ENCODE peak calls at places on chromosomes 5 and 9, in nine cellular contexts. One of them, this sample, is unnamed.

GRCh38 chr5:153543288-153543687 is 52.8 kb downstream of the GRIA1 start:
- DNase-seq in mesothelial cell of epicardium: no peak
- DNase-seq in left cardiac atrium: no peak
- DNase-seq in HT1080: peak
- DNase-seq in hippocampal formation: no peak
- DNase-seq in activated CD8-positive, alpha-beta memory T cell treated with anti-CD3 and anti-CD28 coated beads for 4 hours: no peak
- DNase-seq in fibroblast of the conjunctiva: no peak
- DNase-seq in activated T-helper 1 cell treated with anti-CD3 and anti-CD28 coated beads, Interleukin-2, amount 50 U/mL, for 16 hours: no peak
- DNase-seq in stimulated activated CD4-positive, alpha-beta T cell treated with anti-CD3 and anti-CD28 coated beads, Interleukin-12 subunit alpha, Interleukin-12 subunit beta, amount 100 ng/mL, for 48 hours: no peak
- DNase-seq in this sample: no peak

GRCh38 chr5:152505442-152506042 is 100.5 kb upstream of the NMUR2 start:
- DNase-seq in hippocampal formation: peak
- DNase-seq in mesothelial cell of epicardium: peak
- DNase-seq in stimulated activated CD4-positive, alpha-beta T cell treated with anti-CD3 and anti-CD28 coated beads, Interleukin-12 subunit alpha, Interleukin-12 subunit beta, amount 100 ng/mL, for 48 hours: peak
- DNase-seq in HT1080: peak
- DNase-seq in left cardiac atrium: peak
- DNase-seq in activated CD8-positive, alpha-beta memory T cell treated with anti-CD3 and anti-CD28 coated beads for 4 hours: no peak
- DNase-seq in activated T-helper 1 cell treated with anti-CD3 and anti-CD28 coated beads, Interleukin-2, amount 50 U/mL, for 16 hours: no peak
- DNase-seq in fibroblast of the conjunctiva: peak
- DNase-seq in this sample: peak

GRCh38 chr5:134437340-134438267 is 25.9 kb upstream of the CDKN2AIPNL start:
- DNase-seq in stimulated activated CD4-positive, alpha-beta T cell treated with anti-CD3 and anti-CD28 coated beads, Interleukin-12 subunit alpha, Interleukin-12 subunit beta, amount 100 ng/mL, for 48 hours: no peak
- DNase-seq in left cardiac atrium: no peak
- DNase-seq in mesothelial cell of epicardium: no peak
- DNase-seq in HT1080: peak
- DNase-seq in activated CD8-positive, alpha-beta memory T cell treated with anti-CD3 and anti-CD28 coated beads for 4 hours: no peak
- DNase-seq in hippocampal formation: no peak
- DNase-seq in fibroblast of the conjunctiva: no peak
- DNase-seq in activated T-helper 1 cell treated with anti-CD3 and anti-CD28 coated beads, Interleukin-2, amount 50 U/mL, for 16 hours: no peak
- DNase-seq in this sample: no peak

GRCh38 chr5:18433336-18433735 is 799.1 kb downstream of the TAF11L14 start:
- DNase-seq in left cardiac atrium: no peak
- DNase-seq in activated CD8-positive, alpha-beta memory T cell treated with anti-CD3 and anti-CD28 coated beads for 4 hours: no peak
- DNase-seq in stimulated activated CD4-positive, alpha-beta T cell treated with anti-CD3 and anti-CD28 coated beads, Interleukin-12 subunit alpha, Interleukin-12 subunit beta, amount 100 ng/mL, for 48 hours: no peak
- DNase-seq in activated T-helper 1 cell treated with anti-CD3 and anti-CD28 coated beads, Interleukin-2, amount 50 U/mL, for 16 hours: no peak
- DNase-seq in hippocampal formation: no peak
- DNase-seq in fibroblast of the conjunctiva: no peak
- DNase-seq in HT1080: no peak
- DNase-seq in mesothelial cell of epicardium: no peak
- DNase-seq in this sample: no peak

GRCh38 chr5:80141147-80141671 is 106.1 kb downstream of the THBS4 start:
- DNase-seq in activated T-helper 1 cell treated with anti-CD3 and anti-CD28 coated beads, Interleukin-2, amount 50 U/mL, for 16 hours: no peak
- DNase-seq in activated CD8-positive, alpha-beta memory T cell treated with anti-CD3 and anti-CD28 coated beads for 4 hours: no peak
- DNase-seq in mesothelial cell of epicardium: peak
- DNase-seq in left cardiac atrium: peak
- DNase-seq in stimulated activated CD4-positive, alpha-beta T cell treated with anti-CD3 and anti-CD28 coated beads, Interleukin-12 subunit alpha, Interleukin-12 subunit beta, amount 100 ng/mL, for 48 hours: no peak
- DNase-seq in fibroblast of the conjunctiva: peak
- DNase-seq in hippocampal formation: peak
- DNase-seq in HT1080: no peak
- DNase-seq in this sample: peak

GRCh38 chr9:21750021-21750735 is 52.3 kb upstream of the MTAP start:
- DNase-seq in fibroblast of the conjunctiva: peak
- DNase-seq in activated CD8-positive, alpha-beta memory T cell treated with anti-CD3 and anti-CD28 coated beads for 4 hours: no peak
- DNase-seq in mesothelial cell of epicardium: no peak
- DNase-seq in hippocampal formation: no peak
- DNase-seq in activated T-helper 1 cell treated with anti-CD3 and anti-CD28 coated beads, Interleukin-2, amount 50 U/mL, for 16 hours: no peak
- DNase-seq in stimulated activated CD4-positive, alpha-beta T cell treated with anti-CD3 and anti-CD28 coated beads, Interleukin-12 subunit alpha, Interleukin-12 subunit beta, amount 100 ng/mL, for 48 hours: no peak
- DNase-seq in left cardiac atrium: no peak
- DNase-seq in HT1080: peak
- DNase-seq in this sample: no peak

GRCh38 chr5:73759771-73760170 is 133.8 kb downstream of the ARHGEF28 start:
- DNase-seq in HT1080: no peak
- DNase-seq in fibroblast of the conjunctiva: no peak
- DNase-seq in activated T-helper 1 cell treated with anti-CD3 and anti-CD28 coated beads, Interleukin-2, amount 50 U/mL, for 16 hours: no peak
- DNase-seq in hippocampal formation: no peak
- DNase-seq in activated CD8-positive, alpha-beta memory T cell treated with anti-CD3 and anti-CD28 coated beads for 4 hours: no peak
- DNase-seq in left cardiac atrium: no peak
- DNase-seq in mesothelial cell of epicardium: no peak
- DNase-seq in stimulated activated CD4-positive, alpha-beta T cell treated with anti-CD3 and anti-CD28 coated beads, Interleukin-12 subunit alpha, Interleukin-12 subunit beta, amount 100 ng/mL, for 48 hours: no peak
- DNase-seq in this sample: no peak

GRCh38 chr5:163880307-163880706 is 374.9 kb downstream of the MAT2B start:
- DNase-seq in mesothelial cell of epicardium: no peak
- DNase-seq in fibroblast of the conjunctiva: no peak
- DNase-seq in HT1080: no peak
- DNase-seq in activated T-helper 1 cell treated with anti-CD3 and anti-CD28 coated beads, Interleukin-2, amount 50 U/mL, for 16 hours: no peak
- DNase-seq in left cardiac atrium: no peak
- DNase-seq in activated CD8-positive, alpha-beta memory T cell treated with anti-CD3 and anti-CD28 coated beads for 4 hours: no peak
- DNase-seq in hippocampal formation: no peak
- DNase-seq in stimulated activated CD4-positive, alpha-beta T cell treated with anti-CD3 and anti-CD28 coated beads, Interleukin-12 subunit alpha, Interleukin-12 subunit beta, amount 100 ng/mL, for 48 hours: no peak
- DNase-seq in this sample: no peak

GRCh38 chr5:107092695-107093094 is 578.0 kb downstream of the EFNA5 start:
- DNase-seq in mesothelial cell of epicardium: no peak
- DNase-seq in activated CD8-positive, alpha-beta memory T cell treated with anti-CD3 and anti-CD28 coated beads for 4 hours: no peak
- DNase-seq in fibroblast of the conjunctiva: no peak
- DNase-seq in HT1080: peak
- DNase-seq in activated T-helper 1 cell treated with anti-CD3 and anti-CD28 coated beads, Interleukin-2, amount 50 U/mL, for 16 hours: no peak
- DNase-seq in stimulated activated CD4-positive, alpha-beta T cell treated with anti-CD3 and anti-CD28 coated beads, Interleukin-12 subunit alpha, Interleukin-12 subunit beta, amount 100 ng/mL, for 48 hours: no peak
- DNase-seq in left cardiac atrium: no peak
- DNase-seq in hippocampal formation: no peak
- DNase-seq in this sample: no peak

GRCh38 chr9:124617477-124618141 is 110.4 kb upstream of the NR5A1 start:
- DNase-seq in hippocampal formation: peak
- DNase-seq in activated T-helper 1 cell treated with anti-CD3 and anti-CD28 coated beads, Interleukin-2, amount 50 U/mL, for 16 hours: peak
- DNase-seq in stimulated activated CD4-positive, alpha-beta T cell treated with anti-CD3 and anti-CD28 coated beads, Interleukin-12 subunit alpha, Interleukin-12 subunit beta, amount 100 ng/mL, for 48 hours: peak
- DNase-seq in left cardiac atrium: peak
- DNase-seq in mesothelial cell of epicardium: peak
- DNase-seq in activated CD8-positive, alpha-beta memory T cell treated with anti-CD3 and anti-CD28 coated beads for 4 hours: peak
- DNase-seq in HT1080: peak
- DNase-seq in fibroblast of the conjunctiva: peak
- DNase-seq in this sample: peak

GRCh38 chr5:173456751-173457171 is 128.5 kb upstream of the STC2 start:
- DNase-seq in fibroblast of the conjunctiva: no peak
- DNase-seq in HT1080: peak
- DNase-seq in hippocampal formation: no peak
- DNase-seq in left cardiac atrium: no peak
- DNase-seq in mesothelial cell of epicardium: no peak
- DNase-seq in stimulated activated CD4-positive, alpha-beta T cell treated with anti-CD3 and anti-CD28 coated beads, Interleukin-12 subunit alpha, Interleukin-12 subunit beta, amount 100 ng/mL, for 48 hours: no peak
- DNase-seq in activated CD8-positive, alpha-beta memory T cell treated with anti-CD3 and anti-CD28 coated beads for 4 hours: no peak
- DNase-seq in activated T-helper 1 cell treated with anti-CD3 and anti-CD28 coated beads, Interleukin-2, amount 50 U/mL, for 16 hours: no peak
- DNase-seq in this sample: peak

GRCh38 chr5:103234239-103234975 is 24.2 kb upstream of the MACIR start:
- DNase-seq in fibroblast of the conjunctiva: no peak
- DNase-seq in activated CD8-positive, alpha-beta memory T cell treated with anti-CD3 and anti-CD28 coated beads for 4 hours: no peak
- DNase-seq in activated T-helper 1 cell treated with anti-CD3 and anti-CD28 coated beads, Interleukin-2, amount 50 U/mL, for 16 hours: no peak
- DNase-seq in mesothelial cell of epicardium: no peak
- DNase-seq in hippocampal formation: no peak
- DNase-seq in stimulated activated CD4-positive, alpha-beta T cell treated with anti-CD3 and anti-CD28 coated beads, Interleukin-12 subunit alpha, Interleukin-12 subunit beta, amount 100 ng/mL, for 48 hours: no peak
- DNase-seq in left cardiac atrium: no peak
- DNase-seq in HT1080: no peak
- DNase-seq in this sample: no peak

GRCh38 chr9:3477236-3477834 is 48.5 kb downstream of the RFX3 start:
- DNase-seq in left cardiac atrium: no peak
- DNase-seq in HT1080: no peak
- DNase-seq in mesothelial cell of epicardium: no peak
- DNase-seq in activated CD8-positive, alpha-beta memory T cell treated with anti-CD3 and anti-CD28 coated beads for 4 hours: no peak
- DNase-seq in activated T-helper 1 cell treated with anti-CD3 and anti-CD28 coated beads, Interleukin-2, amount 50 U/mL, for 16 hours: no peak
- DNase-seq in stimulated activated CD4-positive, alpha-beta T cell treated with anti-CD3 and anti-CD28 coated beads, Interleukin-12 subunit alpha, Interleukin-12 subunit beta, amount 100 ng/mL, for 48 hours: no peak
- DNase-seq in fibroblast of the conjunctiva: no peak
- DNase-seq in hippocampal formation: no peak
- DNase-seq in this sample: no peak

GRCh38 chr5:67644221-67644920 is 447.8 kb upstream of the CD180 start:
- DNase-seq in fibroblast of the conjunctiva: no peak
- DNase-seq in stimulated activated CD4-positive, alpha-beta T cell treated with anti-CD3 and anti-CD28 coated beads, Interleukin-12 subunit alpha, Interleukin-12 subunit beta, amount 100 ng/mL, for 48 hours: no peak
- DNase-seq in HT1080: no peak
- DNase-seq in left cardiac atrium: no peak
- DNase-seq in activated T-helper 1 cell treated with anti-CD3 and anti-CD28 coated beads, Interleukin-2, amount 50 U/mL, for 16 hours: no peak
- DNase-seq in activated CD8-positive, alpha-beta memory T cell treated with anti-CD3 and anti-CD28 coated beads for 4 hours: no peak
- DNase-seq in mesothelial cell of epicardium: no peak
- DNase-seq in hippocampal formation: no peak
- DNase-seq in this sample: no peak

GRCh38 chr9:129282308-129283211 is 104.5 kb upstream of the IER5L start:
- DNase-seq in mesothelial cell of epicardium: peak
- DNase-seq in fibroblast of the conjunctiva: no peak
- DNase-seq in activated T-helper 1 cell treated with anti-CD3 and anti-CD28 coated beads, Interleukin-2, amount 50 U/mL, for 16 hours: no peak
- DNase-seq in HT1080: no peak
- DNase-seq in activated CD8-positive, alpha-beta memory T cell treated with anti-CD3 and anti-CD28 coated beads for 4 hours: no peak
- DNase-seq in left cardiac atrium: no peak
- DNase-seq in hippocampal formation: no peak
- DNase-seq in stimulated activated CD4-positive, alpha-beta T cell treated with anti-CD3 and anti-CD28 coated beads, Interleukin-12 subunit alpha, Interleukin-12 subunit beta, amount 100 ng/mL, for 48 hours: no peak
- DNase-seq in this sample: peak

This sample was measured in HL-60.